ENCODE peak calls at places on chromosomes 11 and 22, in six cellular contexts. One of them, this sample, is unnamed.

GRCh38 chr11:57761301-57762234 is at the start of gene CTNND1:
- DNase-seq in astrocyte of the cerebellum: peak
- DNase-seq in dorsolateral prefrontal cortex: peak
- DNase-seq in GM06990: peak
- DNase-seq in endodermal cell: peak
- DNase-seq in GM13977: peak
- DNase-seq in this sample: peak

GRCh38 chr11:95563859-95564258 is 225.7 kb downstream of the FAM76B start:
- DNase-seq in dorsolateral prefrontal cortex: no peak
- DNase-seq in astrocyte of the cerebellum: no peak
- DNase-seq in endodermal cell: no peak
- DNase-seq in GM13977: no peak
- DNase-seq in GM06990: no peak
- DNase-seq in this sample: no peak

GRCh38 chr22:26122920-26123468 is 46.3 kb upstream of the SEZ6L start:
- DNase-seq in GM13977: no peak
- DNase-seq in GM06990: no peak
- DNase-seq in endodermal cell: no peak
- DNase-seq in dorsolateral prefrontal cortex: no peak
- DNase-seq in astrocyte of the cerebellum: no peak
- DNase-seq in this sample: no peak

GRCh38 chr11:2535673-2536439 is 91.0 kb downstream of the KCNQ1 start:
- DNase-seq in endodermal cell: peak
- DNase-seq in astrocyte of the cerebellum: no peak
- DNase-seq in GM13977: no peak
- DNase-seq in GM06990: no peak
- DNase-seq in dorsolateral prefrontal cortex: no peak
- DNase-seq in this sample: no peak

GRCh38 chr11:57361926-57362325 is 19.0 kb downstream of the PRG3 start:
- DNase-seq in astrocyte of the cerebellum: no peak
- DNase-seq in GM06990: no peak
- DNase-seq in endodermal cell: no peak
- DNase-seq in GM13977: no peak
- DNase-seq in dorsolateral prefrontal cortex: no peak
- DNase-seq in this sample: no peak

GRCh38 chr11:96012086-96012824 is 88.3 kb upstream of the MTMR2 start:
- DNase-seq in dorsolateral prefrontal cortex: peak
- DNase-seq in GM06990: peak
- DNase-seq in endodermal cell: peak
- DNase-seq in GM13977: peak
- DNase-seq in astrocyte of the cerebellum: peak
- DNase-seq in this sample: peak

GRCh38 chr11:60457576-60457975 is 1.9 kb downstream of the MS4A1 start:
- DNase-seq in GM06990: peak
- DNase-seq in GM13977: no peak
- DNase-seq in astrocyte of the cerebellum: no peak
- DNase-seq in dorsolateral prefrontal cortex: no peak
- DNase-seq in endodermal cell: no peak
- DNase-seq in this sample: peak

GRCh38 chr11:78380615-78381029 is 37.0 kb downstream of the GAB2 start:
- DNase-seq in astrocyte of the cerebellum: no peak
- DNase-seq in endodermal cell: peak
- DNase-seq in dorsolateral prefrontal cortex: no peak
- DNase-seq in GM06990: no peak
- DNase-seq in GM13977: no peak
- DNase-seq in this sample: no peak

GRCh38 chr11:1632053-1632714 is 2.6 kb downstream of the KRTAP5-5 start:
- DNase-seq in astrocyte of the cerebellum: no peak
- DNase-seq in GM06990: no peak
- DNase-seq in dorsolateral prefrontal cortex: no peak
- DNase-seq in endodermal cell: no peak
- DNase-seq in GM13977: no peak
- DNase-seq in this sample: no peak

GRCh38 chr11:47393163-47394049 is 15.0 kb upstream of the SLC39A13 start:
- DNase-seq in GM06990: no peak
- DNase-seq in dorsolateral prefrontal cortex: no peak
- DNase-seq in astrocyte of the cerebellum: no peak
- DNase-seq in GM13977: peak
- DNase-seq in endodermal cell: no peak
- DNase-seq in this sample: peak

GRCh38 chr11:67160872-67161783 is 42.1 kb downstream of the KDM2A start:
- DNase-seq in GM13977: no peak
- DNase-seq in endodermal cell: no peak
- DNase-seq in GM06990: peak
- DNase-seq in dorsolateral prefrontal cortex: no peak
- DNase-seq in astrocyte of the cerebellum: no peak
- DNase-seq in this sample: no peak

GRCh38 chr11:109306322-109306721 is 115.7 kb upstream of the C11orf87 start:
- DNase-seq in GM06990: no peak
- DNase-seq in dorsolateral prefrontal cortex: no peak
- DNase-seq in endodermal cell: no peak
- DNase-seq in GM13977: no peak
- DNase-seq in astrocyte of the cerebellum: no peak
- DNase-seq in this sample: no peak

GRCh38 chr11:2550606-2550970 is 105.8 kb downstream of the KCNQ1 start:
- DNase-seq in dorsolateral prefrontal cortex: no peak
- DNase-seq in endodermal cell: peak
- DNase-seq in astrocyte of the cerebellum: no peak
- DNase-seq in GM13977: no peak
- DNase-seq in GM06990: no peak
- DNase-seq in this sample: no peak

GRCh38 chr11:56750190-56750589 is 1.7 kb upstream of the OR9G4 start:
- DNase-seq in GM13977: no peak
- DNase-seq in dorsolateral prefrontal cortex: no peak
- DNase-seq in endodermal cell: peak
- DNase-seq in astrocyte of the cerebellum: no peak
- DNase-seq in GM06990: no peak
- DNase-seq in this sample: no peak

GRCh38 chr11:64181506-64182411 is 4.2 kb upstream of the STIP1 start:
- DNase-seq in astrocyte of the cerebellum: peak
- DNase-seq in GM06990: peak
- DNase-seq in dorsolateral prefrontal cortex: peak
- DNase-seq in endodermal cell: peak
- DNase-seq in GM13977: peak
- DNase-seq in this sample: peak

GRCh38 chr11:63592975-63593395 is 21.2 kb downstream of the PLAAT3 start:
- DNase-seq in GM06990: no peak
- DNase-seq in astrocyte of the cerebellum: no peak
- DNase-seq in GM13977: peak
- DNase-seq in endodermal cell: peak
- DNase-seq in dorsolateral prefrontal cortex: no peak
- DNase-seq in this sample: no peak

GRCh38 chr11:82004537-82005213 is 729.0 kb downstream of the FAM181B start:
- DNase-seq in GM13977: no peak
- DNase-seq in astrocyte of the cerebellum: peak
- DNase-seq in endodermal cell: no peak
- DNase-seq in dorsolateral prefrontal cortex: no peak
- DNase-seq in GM06990: no peak
- DNase-seq in this sample: no peak

DNA sequence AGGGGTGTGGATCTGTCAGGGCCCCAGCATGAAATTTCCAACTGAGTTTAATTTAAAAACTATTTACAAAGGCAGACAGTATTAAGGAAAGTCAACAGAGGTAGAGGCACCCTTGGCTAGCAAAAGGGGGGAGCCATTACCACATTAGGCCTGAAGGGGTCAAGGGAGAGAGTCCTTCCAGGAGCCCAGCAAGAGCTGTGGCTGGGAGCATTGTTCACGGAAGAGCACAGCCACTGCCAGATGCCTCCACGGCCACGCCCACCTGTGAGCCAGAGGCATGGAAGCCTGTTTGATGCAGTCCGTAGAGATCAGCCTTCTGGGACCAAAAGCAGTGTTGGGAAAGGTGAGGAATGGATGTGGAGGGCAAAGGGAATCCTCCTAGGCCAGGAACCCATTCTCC is 102.6 kb downstream of the GALNT18 start:
- DNase-seq in dorsolateral prefrontal cortex: no peak
- DNase-seq in GM13977: no peak
- DNase-seq in astrocyte of the cerebellum: no peak
- DNase-seq in GM06990: no peak
- DNase-seq in endodermal cell: peak
- DNase-seq in this sample: no peak
- TF ChIP-seq CTCF in dorsolateral prefrontal cortex: no peak
- TF ChIP-seq CTCF in GM13977: no peak
- TF ChIP-seq CTCF in astrocyte of the cerebellum: no peak
- TF ChIP-seq CTCF in GM06990: no peak
- TF ChIP-seq CTCF in endodermal cell: peak
- TF ChIP-seq CTCF in this sample: no peak

GRCh38 chr22:45019861-45020655 is 10.3 kb upstream of the PHF21B start:
- DNase-seq in GM06990: no peak
- DNase-seq in GM13977: no peak
- DNase-seq in endodermal cell: peak
- DNase-seq in astrocyte of the cerebellum: no peak
- DNase-seq in dorsolateral prefrontal cortex: no peak
- DNase-seq in this sample: no peak

GRCh38 chr22:45013138-45013537 is 3.3 kb upstream of the PHF21B start:
- DNase-seq in GM06990: no peak
- DNase-seq in endodermal cell: no peak
- DNase-seq in dorsolateral prefrontal cortex: no peak
- DNase-seq in astrocyte of the cerebellum: no peak
- DNase-seq in GM13977: no peak
- DNase-seq in this sample: no peak

GRCh38 chr22:45010532-45010900 is 711 bp upstream of the PHF21B start:
- DNase-seq in astrocyte of the cerebellum: no peak
- DNase-seq in dorsolateral prefrontal cortex: no peak
- DNase-seq in endodermal cell: peak
- DNase-seq in GM06990: no peak
- DNase-seq in GM13977: no peak
- DNase-seq in this sample: no peak

GRCh38 chr22:45009881-45010531 is at the start of gene PHF21B:
- DNase-seq in endodermal cell: peak
- DNase-seq in GM06990: peak
- DNase-seq in dorsolateral prefrontal cortex: peak
- DNase-seq in GM13977: peak
- DNase-seq in astrocyte of the cerebellum: peak
- DNase-seq in this sample: peak

DNA sequence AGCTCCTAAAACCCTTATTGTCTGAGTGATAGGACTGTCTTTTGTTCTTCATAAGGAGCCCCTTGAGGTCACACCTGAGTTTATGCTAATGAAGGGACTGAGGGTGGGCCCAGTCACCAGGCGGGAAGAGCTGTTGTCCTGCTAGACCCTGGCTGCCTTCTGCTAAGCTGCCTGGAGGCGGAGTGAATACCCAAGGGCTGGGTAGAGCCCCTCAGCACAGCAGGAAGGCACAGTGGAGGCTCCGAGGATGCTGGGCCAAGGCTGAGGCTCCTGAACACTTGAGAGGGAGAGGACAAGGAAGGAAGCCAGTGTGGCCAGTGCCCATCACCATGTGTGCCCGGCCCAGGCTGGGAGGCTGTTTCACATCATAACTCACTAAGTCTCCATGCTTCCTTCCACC is 4.9 kb upstream of the PHF21B start:
- DNase-seq in GM06990: no peak
- DNase-seq in dorsolateral prefrontal cortex: no peak
- DNase-seq in endodermal cell: peak
- DNase-seq in GM13977: no peak
- DNase-seq in astrocyte of the cerebellum: no peak
- DNase-seq in this sample: no peak
- TF ChIP-seq CTCF in GM06990: no peak
- TF ChIP-seq CTCF in dorsolateral prefrontal cortex: no peak
- TF ChIP-seq CTCF in endodermal cell: peak
- TF ChIP-seq CTCF in GM13977: no peak
- TF ChIP-seq CTCF in astrocyte of the cerebellum: no peak
- TF ChIP-seq CTCF in this sample: no peak

GRCh38 chr11:73411031-73411430 is 34.8 kb downstream of the RELT start:
- DNase-seq in astrocyte of the cerebellum: no peak
- DNase-seq in GM06990: no peak
- DNase-seq in GM13977: no peak
- DNase-seq in endodermal cell: no peak
- DNase-seq in dorsolateral prefrontal cortex: no peak
- DNase-seq in this sample: no peak

GRCh38 chr11:73410627-73411026 is 34.4 kb downstream of the RELT start:
- DNase-seq in endodermal cell: no peak
- DNase-seq in dorsolateral prefrontal cortex: no peak
- DNase-seq in GM06990: no peak
- DNase-seq in GM13977: no peak
- DNase-seq in astrocyte of the cerebellum: no peak
- DNase-seq in this sample: no peak

GRCh38 chr11:73413246-73413645 is 37.0 kb downstream of the RELT start:
- DNase-seq in astrocyte of the cerebellum: no peak
- DNase-seq in endodermal cell: no peak
- DNase-seq in dorsolateral prefrontal cortex: no peak
- DNase-seq in GM06990: no peak
- DNase-seq in GM13977: no peak
- DNase-seq in this sample: no peak

GRCh38 chr11:73414977-73415492 is 38.8 kb downstream of the RELT start:
- DNase-seq in astrocyte of the cerebellum: no peak
- DNase-seq in GM06990: no peak
- DNase-seq in endodermal cell: no peak
- DNase-seq in dorsolateral prefrontal cortex: no peak
- DNase-seq in GM13977: no peak
- DNase-seq in this sample: peak

DNA sequence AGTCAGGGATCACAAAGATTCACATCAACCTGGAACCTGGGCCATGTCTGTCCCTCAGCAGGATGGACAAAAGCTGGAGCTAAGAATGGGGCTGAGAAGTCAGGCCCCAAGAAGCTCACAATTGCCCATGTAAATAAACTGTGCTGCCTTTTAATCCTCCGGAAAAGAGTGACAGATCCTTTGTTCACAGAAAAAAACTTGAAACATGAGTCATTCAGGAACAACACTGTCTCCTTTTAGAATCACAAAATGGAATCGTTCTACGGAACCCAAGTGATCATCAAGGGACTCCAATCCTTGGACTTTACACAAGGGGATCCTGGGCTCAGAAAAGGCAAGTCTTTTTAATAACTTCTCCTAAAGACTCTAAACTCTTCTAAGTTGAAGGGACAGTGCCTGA is 36.1 kb downstream of the RELT start:
- DNase-seq in endodermal cell: no peak
- DNase-seq in GM06990: no peak
- DNase-seq in GM13977: no peak
- DNase-seq in dorsolateral prefrontal cortex: no peak
- DNase-seq in astrocyte of the cerebellum: no peak
- DNase-seq in this sample: no peak
- TF ChIP-seq CTCF in endodermal cell: no peak
- TF ChIP-seq CTCF in GM06990: no peak
- TF ChIP-seq CTCF in GM13977: no peak
- TF ChIP-seq CTCF in dorsolateral prefrontal cortex: no peak
- TF ChIP-seq CTCF in astrocyte of the cerebellum: no peak
- TF ChIP-seq CTCF in this sample: no peak

GRCh38 chr22:45553333-45554039 is 50.8 kb downstream of the FBLN1 start:
- DNase-seq in astrocyte of the cerebellum: peak
- DNase-seq in GM06990: peak
- DNase-seq in endodermal cell: peak
- DNase-seq in GM13977: peak
- DNase-seq in dorsolateral prefrontal cortex: peak
- DNase-seq in this sample: peak

GRCh38 chr22:45554861-45555260 is 52.2 kb downstream of the FBLN1 start:
- DNase-seq in GM13977: no peak
- DNase-seq in dorsolateral prefrontal cortex: no peak
- DNase-seq in astrocyte of the cerebellum: no peak
- DNase-seq in GM06990: no peak
- DNase-seq in endodermal cell: no peak
- DNase-seq in this sample: no peak

GRCh38 chr22:45552017-45552411 is 49.3 kb downstream of the FBLN1 start:
- DNase-seq in astrocyte of the cerebellum: no peak
- DNase-seq in dorsolateral prefrontal cortex: no peak
- DNase-seq in endodermal cell: peak
- DNase-seq in GM06990: no peak
- DNase-seq in GM13977: no peak
- DNase-seq in this sample: no peak

GRCh38 chr22:45552580-45553332 is 50.1 kb downstream of the FBLN1 start:
- DNase-seq in GM06990: no peak
- DNase-seq in dorsolateral prefrontal cortex: no peak
- DNase-seq in astrocyte of the cerebellum: no peak
- DNase-seq in endodermal cell: peak
- DNase-seq in GM13977: no peak
- DNase-seq in this sample: no peak

GRCh38 chr22:45554040-45554406 is 51.3 kb downstream of the FBLN1 start:
- DNase-seq in GM06990: no peak
- DNase-seq in dorsolateral prefrontal cortex: no peak
- DNase-seq in endodermal cell: no peak
- DNase-seq in astrocyte of the cerebellum: no peak
- DNase-seq in GM13977: no peak
- DNase-seq in this sample: no peak
- TF ChIP-seq CTCF in GM06990: no peak
- TF ChIP-seq CTCF in dorsolateral prefrontal cortex: peak
- TF ChIP-seq CTCF in endodermal cell: peak
- TF ChIP-seq CTCF in astrocyte of the cerebellum: no peak
- TF ChIP-seq CTCF in GM13977: no peak
- TF ChIP-seq CTCF in this sample: no peak